ENCODE peak calls at places on chromosomes 4 and X, in seven cellular contexts. O is psoas muscle, Z is pancreas, Q is cardiac muscle cell, I is GM23338, B is stomach, L is PC-9. F is an unnamed sample. For H3K4me1, the result is how much of the 10 kb centered on the place peaks cover.

GRCh38 chrX:155065035-155065734 is 5.8 kb downstream of the CMC4 start:
- DNase-seq in L (peak), Z (no peak), I (no peak), B (no peak), Q (no peak), O (no peak), F (no peak)

GRCh38 chrX:95056901-95057300 is 1382.9 kb downstream of the FAM133A start:
- DNase-seq in L (no peak), Z (no peak), O (no peak), I (peak), Q (no peak), B (no peak), F (no peak)

GRCh38 chrX:49284212-49284611 is 14.6 kb downstream of the PPP1R3F start:
- DNase-seq in Q (no peak), B (no peak), Z (no peak), L (no peak), O (no peak), I (no peak), F (no peak)

GRCh38 chr4:120918092-120918491 is 4.4 kb downstream of the PRDM5 start:
- DNase-seq in O (no peak), B (no peak), L (no peak), I (no peak), Z (no peak), Q (no peak), F (no peak)

GRCh38 chr4:137307806-137308205 is 224.5 kb downstream of the PCDH18 start:
- DNase-seq in Z (no peak), L (no peak), B (no peak), O (no peak), I (no peak), Q (no peak), F (no peak)

GRCh38 chr4:120865985-120866384 is 56.5 kb downstream of the PRDM5 start:
- DNase-seq in I (peak), B (no peak), Q (no peak), O (no peak), L (no peak), Z (no peak), F (peak)

GRCh38 chr4:24428850-24429249 is 155.5 kb downstream of the DHX15 start:
- DNase-seq in O (no peak), Q (no peak), Z (no peak), B (no peak), I (no peak), L (no peak), F (no peak)

GRCh38 chr4:76513517-76513916 is 78.5 kb downstream of the SHROOM3 start:
- DNase-seq in Q (no peak), Z (no peak), O (no peak), L (no peak), I (no peak), B (no peak), F (no peak)

GRCh38 chr4:150348079-150348478 is 233.9 kb upstream of the MAB21L2 start:
- DNase-seq in Q (no peak), L (no peak), O (no peak), I (no peak), B (no peak), Z (no peak), F (no peak)

GRCh38 chr4:36392049-36392448 is 110.6 kb downstream of the DTHD1 start:
- DNase-seq in O (no peak), B (no peak), I (no peak), L (no peak), Q (no peak), Z (no peak), F (no peak)

GRCh38 chr4:55707507-55707906 is 71.4 kb upstream of the NMU start:
- DNase-seq in L (no peak), Z (no peak), I (no peak), O (no peak), Q (no peak), B (no peak), F (peak)

GRCh38 chr4:104915864-104916263 is 230.8 kb upstream of the TET2 start:
- DNase-seq in B (no peak), Z (no peak), L (no peak), I (peak), O (no peak), Q (no peak), F (no peak)

GRCh38 chr4:26176621-26177121 is 144.1 kb upstream of the RBPJ start:
- DNase-seq in B (no peak), I (no peak), Z (no peak), Q (no peak), L (no peak), O (no peak), F (no peak)

GRCh38 chr4:156999175-156999517 is 27.5 kb upstream of the PDGFC start:
- DNase-seq in B (peak), O (no peak), Z (no peak), L (peak), Q (peak), I (peak), F (peak)

GRCh38 chr4:121796283-121796682 is 4.8 kb upstream of the EXOSC9 start:
- DNase-seq in B (no peak), Z (no peak), I (peak), Q (no peak), L (no peak), O (no peak), F (no peak)

GRCh38 chrX:3820170-3820569 is 106.7 kb upstream of the PRKX start:
- DNase-seq in Q (no peak), L (no peak), O (no peak), B (no peak), Z (no peak), I (no peak), F (no peak)

GRCh38 chr4:54568184-54568583 is 89.6 kb upstream of the KIT start:
- DNase-seq in O (no peak), L (no peak), I (no peak), B (no peak), Q (no peak), Z (no peak), F (no peak)

GRCh38 chr4:128831526-128832252 is 22.2 kb downstream of the JADE1 start:
- DNase-seq in L (no peak), O (no peak), Z (no peak), Q (no peak), B (no peak), I (peak), F (no peak)

GRCh38 chr4:100317032-100317864 is 127.0 kb upstream of the DDIT4L start:
- DNase-seq in Q (no peak), I (no peak), Z (no peak), L (no peak), O (no peak), B (no peak), F (no peak)

GRCh38 chr4:182225257-182225852 is 17.8 kb upstream of the TENM3 start:
- DNase-seq in O (no peak), Q (no peak), I (no peak), B (no peak), L (no peak), Z (no peak), F (no peak)

GRCh38 chrX:34612036-34612435 is 45.0 kb downstream of the TMEM47 start:
- DNase-seq in O (no peak), Z (no peak), I (no peak), Q (no peak), B (no peak), L (no peak), F (no peak)

GRCh38 chrX:134712272-134712671 is 54.0 kb upstream of the PLAC1 start:
- DNase-seq in Q (no peak), L (no peak), Z (no peak), B (no peak), I (no peak), O (no peak), F (no peak)

GRCh38 chrX:94058728-94059382 is 384.8 kb downstream of the FAM133A start:
- DNase-seq in I (peak), B (no peak), O (no peak), L (no peak), Z (no peak), Q (peak), F (peak)

GRCh38 chr4:125313989-125314602 is 659 bp upstream of the FAT4 start:
- DNase-seq in Q (peak), Z (no peak), B (no peak), O (no peak), I (peak), L (no peak), F (no peak)

GRCh38 chr4:146029939-146030710 is 91.5 kb upstream of the ZNF827 start:
- DNase-seq in I (peak), Q (no peak), O (no peak), L (peak), Z (no peak), B (peak), F (no peak)

GRCh38 chr4:1411436-1412375 is 5.5 kb upstream of the NKX1-1 start:
- DNase-seq in Q (no peak), L (no peak), B (peak), O (no peak), I (peak), Z (no peak), F (no peak)

GRCh38 chr4:2339458-2340271 is 77.8 kb upstream of the MXD4 start:
- DNase-seq in Q (no peak), O (no peak), B (peak), Z (peak), L (no peak), I (no peak), F (no peak)

GRCh38 chr4:6471303-6472007 is 959 bp downstream of the PPP2R2C start:
- DNase-seq in Q (no peak), I (peak), Z (no peak), O (no peak), B (no peak), L (no peak), F (no peak)

GRCh38 chrX:115957862-115958490 is 212.6 kb upstream of the AGTR2 start:
- DNase-seq in L (peak), Q (peak), I (peak), O (no peak), B (no peak), Z (no peak), F (peak)

GRCh38 chr4:47675810-47676209 is 162.1 kb downstream of the CORIN start:
- DNase-seq in Q (no peak), O (no peak), I (no peak), B (no peak), Z (no peak), L (no peak), F (no peak)

GRCh38 chr4:153545822-153546221 is 79.7 kb downstream of the TMEM131L start:
- DNase-seq in I (no peak), Q (no peak), O (no peak), B (no peak), Z (no peak), L (no peak), F (peak)

GRCh38 chr4:170666909-170667308 is 577.2 kb upstream of the AADAT start:
- DNase-seq in O (no peak), I (no peak), B (no peak), L (no peak), Q (no peak), Z (no peak), F (no peak)

GRCh38 chr4:183989931-183990330 is 84.8 kb downstream of the STOX2 start:
- DNase-seq in Z (no peak), L (no peak), O (no peak), I (no peak), B (no peak), Q (no peak), F (no peak)

DNA sequence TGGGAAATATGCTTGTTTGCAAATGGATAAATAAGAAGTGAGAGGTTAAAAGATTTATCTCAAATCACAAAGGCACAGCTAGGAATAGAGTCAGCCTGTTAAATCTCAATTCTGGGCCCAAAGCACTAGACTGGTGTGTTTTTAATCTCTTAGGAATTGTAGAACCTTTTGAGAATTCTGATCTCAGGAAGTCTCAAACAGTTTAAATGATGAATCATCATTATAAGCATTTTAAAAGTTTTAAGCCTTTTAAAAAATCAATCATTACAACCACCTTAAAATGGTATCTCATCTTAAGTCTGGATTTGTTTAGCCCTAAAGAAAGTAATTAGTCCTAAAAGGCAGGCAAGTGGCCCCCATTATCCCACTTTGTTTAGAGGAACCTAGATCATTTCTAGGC is 17.8 kb downstream of the DGKK start:
- DNase-seq in B (no peak), L (no peak), I (no peak), O (no peak), Z (no peak), Q (no peak), F (no peak)
- H3K4me1 ChIP-seq in B (under half), L (under half), I (under half), O (under half), Z (under half), Q (under half), F (under half)

GRCh38 chr4:41205854-41206460 is 8.4 kb downstream of the APBB2 start:
- DNase-seq in O (no peak), Z (no peak), I (no peak), B (no peak), L (no peak), Q (no peak), F (peak)

GRCh38 chr4:41204400-41204978 is 9.9 kb downstream of the APBB2 start:
- DNase-seq in Z (no peak), B (peak), L (peak), Q (no peak), O (peak), I (no peak), F (peak)

GRCh38 chr4:41203169-41203568 is 11.2 kb downstream of the APBB2 start:
- DNase-seq in Z (no peak), I (no peak), L (no peak), O (no peak), B (no peak), Q (no peak), F (no peak)

GRCh38 chr4:41203841-41204240 is 10.5 kb downstream of the APBB2 start:
- DNase-seq in I (no peak), L (no peak), B (no peak), Q (no peak), O (no peak), Z (no peak), F (no peak)

GRCh38 chr4:41205130-41205529 is 9.2 kb downstream of the APBB2 start:
- DNase-seq in L (no peak), I (no peak), O (no peak), B (no peak), Z (no peak), Q (no peak), F (peak)
- H3K4me1 ChIP-seq in L (under half), I (under half), O (under half), B (under half), Z (under half), Q (under half), F (under half)

GRCh38 chr4:88177981-88178632 is 19.7 kb upstream of the ABCG2 start:
- DNase-seq in Q (peak), L (peak), B (no peak), Z (no peak), O (no peak), I (peak), F (peak)
- H3K4me1 ChIP-seq in Q (under half), L (under half), B (under half), Z (under half), O (under half), I (under half), F (under half)

DNA sequence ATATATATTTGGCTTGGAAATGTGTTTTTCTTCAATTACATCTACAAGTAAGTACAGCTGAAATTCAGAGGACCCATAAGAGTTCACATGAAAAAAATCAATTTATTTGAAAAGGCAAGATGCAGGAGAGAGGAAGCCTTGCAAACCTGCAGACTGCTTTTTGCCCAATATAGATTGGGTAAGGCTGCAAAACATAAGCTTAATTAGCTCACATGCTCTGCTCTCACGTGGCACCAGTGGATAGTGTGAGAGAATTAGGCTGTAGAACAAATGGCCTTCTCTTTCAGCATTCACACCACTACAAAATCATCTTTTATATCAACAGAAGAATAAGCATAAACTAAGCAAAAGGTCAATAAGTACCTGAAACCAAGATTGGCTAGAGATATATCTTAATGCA is 26.1 kb downstream of the NUDT6 start:
- DNase-seq in Q (no peak), L (no peak), I (no peak), O (no peak), B (no peak), Z (no peak), F (no peak)
- H3K4me1 ChIP-seq in Q (under half), L (under half), I (under half), O (under half), B (under half), Z (under half), F (under half)

DNA sequence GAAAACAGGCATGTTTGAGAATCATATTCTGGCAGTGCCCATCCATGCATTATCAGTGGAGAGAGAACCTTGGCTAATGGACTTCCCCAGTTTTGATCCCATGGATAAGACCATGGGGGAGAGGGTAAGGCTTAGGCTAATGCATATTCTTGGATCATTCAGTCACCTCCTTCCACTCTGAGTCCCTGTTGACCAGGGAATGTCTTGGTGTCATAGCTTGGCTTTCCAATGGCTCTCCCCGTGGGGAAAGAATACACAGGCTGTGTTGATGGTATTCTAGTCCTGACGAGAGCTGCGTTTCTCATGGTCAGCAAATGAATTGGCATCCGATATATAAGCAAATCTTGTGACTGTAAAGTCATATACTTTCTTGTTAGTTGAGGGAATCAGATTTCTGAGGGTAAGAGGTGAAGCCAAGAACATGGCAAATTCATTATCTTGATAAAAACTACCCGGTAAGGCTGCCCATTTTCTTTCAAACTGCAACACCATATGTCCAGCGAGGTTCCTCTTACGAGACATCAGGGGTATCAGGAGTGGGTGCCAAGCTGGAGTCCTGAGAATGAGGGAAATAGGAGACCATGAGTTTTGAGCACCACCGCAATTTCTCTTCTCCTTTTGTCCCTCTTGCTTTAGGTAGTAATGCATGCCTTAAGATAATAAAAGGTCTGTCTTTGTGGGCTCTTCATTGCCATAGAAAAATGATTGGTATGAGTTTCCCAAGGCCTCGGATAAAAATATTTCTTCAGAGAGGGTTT is 18.0 kb downstream of the RHOH start:
- DNase-seq in I (no peak), L (no peak), O (no peak), B (no peak), Z (no peak), Q (no peak), F (no peak)
- H3K4me1 ChIP-seq in I (under half), L (under half), O (under half), B (under half), Z (under half), Q (under half), F (under half)

DNA sequence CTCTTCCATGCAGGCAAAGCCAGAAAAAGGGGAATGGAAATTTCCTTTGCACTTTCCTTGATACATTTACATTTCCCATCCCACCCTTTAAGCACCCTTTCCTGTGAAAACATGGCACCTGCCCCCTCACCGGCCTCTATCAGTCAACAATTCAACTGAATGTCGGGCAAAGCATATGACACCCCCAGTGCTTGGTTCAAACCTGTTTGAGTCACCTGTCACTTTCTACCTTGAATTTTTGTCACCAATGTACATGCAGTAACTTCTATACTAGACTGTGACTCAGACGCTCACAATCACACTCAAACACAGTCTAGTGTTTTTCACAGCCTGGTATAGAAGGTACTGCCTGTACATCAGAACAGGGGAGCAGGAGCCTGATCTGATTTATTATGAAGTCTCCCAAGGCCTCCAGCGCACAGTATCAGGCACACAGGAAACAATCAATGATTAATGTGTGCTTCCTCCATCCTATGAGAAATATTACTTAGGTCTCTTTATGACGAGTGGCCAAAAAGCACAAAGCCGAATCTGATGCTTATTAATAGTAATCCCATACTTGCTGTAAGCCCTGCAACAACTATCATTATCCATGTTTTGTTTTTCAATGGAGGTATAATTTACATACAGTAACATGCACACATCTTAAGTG is 49.2 kb upstream of the FAM9C start:
- DNase-seq in B (no peak), I (no peak), L (no peak), O (no peak), Q (no peak), Z (no peak), F (no peak)
- H3K4me1 ChIP-seq in B (under half), I (under half), L (under half), O (under half), Q (under half), Z (under half), F (under half)

GRCh38 chrX:40010550-40011364 is 87.0 kb downstream of the BCOR start:
- DNase-seq in Z (no peak), O (no peak), Q (no peak), I (no peak), B (no peak), L (no peak), F (peak)

GRCh38 chrX:40007746-40008705 is 89.7 kb downstream of the BCOR start:
- DNase-seq in L (no peak), Q (no peak), Z (no peak), B (no peak), O (no peak), I (peak), F (no peak)

GRCh38 chrX:40009462-40009851 is 88.3 kb downstream of the BCOR start:
- DNase-seq in O (no peak), I (peak), B (no peak), Z (no peak), L (no peak), Q (peak), F (no peak)

GRCh38 chrX:40009890-40010289 is 87.9 kb downstream of the BCOR start:
- DNase-seq in Z (no peak), Q (no peak), O (no peak), L (no peak), I (peak), B (no peak), F (no peak)

DNA sequence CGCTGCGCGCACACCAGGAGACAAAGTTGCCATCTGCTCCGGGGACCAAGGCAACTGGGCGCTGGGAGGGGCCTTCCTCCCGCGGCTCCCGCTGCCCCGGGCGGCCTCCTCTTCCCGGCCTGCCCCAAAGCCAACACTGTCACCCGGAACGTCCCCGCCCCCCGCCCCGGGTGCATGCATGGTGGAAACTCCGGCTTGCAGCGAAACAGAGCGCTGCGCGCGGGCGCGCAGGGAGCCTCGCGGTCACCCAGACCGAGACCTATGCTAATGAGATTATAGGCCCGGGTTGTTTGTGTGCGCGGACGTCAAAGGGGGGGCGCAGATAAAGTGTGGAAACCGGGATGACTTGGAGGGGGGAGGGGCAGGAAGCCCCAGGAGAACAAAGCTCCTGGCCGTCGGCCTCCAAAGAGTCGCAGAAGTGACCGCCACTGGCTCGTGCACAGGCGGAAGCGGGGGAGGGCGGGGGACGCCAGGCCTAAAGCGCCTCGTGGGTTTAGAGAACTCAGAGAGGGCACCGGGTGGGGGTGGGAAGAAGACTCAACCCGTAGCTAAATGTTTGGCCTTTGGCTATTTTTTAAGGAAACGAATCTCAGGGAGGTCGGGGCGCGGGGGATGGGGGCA is 88.8 kb downstream of the BCOR start:
- DNase-seq in O (peak), Z (no peak), L (no peak), I (peak), Q (peak), B (no peak), F (no peak)
- H3K4me1 ChIP-seq in O (under half), Z (under half), L (under half), I (under half), Q (under half), B (under half), F (under half)

GRCh38 chr4:158131037-158131436 is 41.8 kb downstream of the GASK1B start:
- DNase-seq in Z (no peak), B (no peak), I (no peak), Q (no peak), L (no peak), O (no peak), F (no peak)
- H3K4me1 ChIP-seq in Z (under half), B (under half), I (under half), Q (under half), L (under half), O (under half), F (under half)